ENCODE peak calls at places on chromosomes 13 and 19, in eight cellular contexts. One of them, this sample, is unnamed.

GRCh38 chr19:11196406-11197287 is 698 bp downstream of the KANK2 start:
- DNase-seq in fibroblast of the aortic adventitia: no peak
- DNase-seq in naive B cell: no peak
- DNase-seq in activated CD4-positive, CD25-positive, alpha-beta regulatory T cell: no peak
- DNase-seq in AG04450: no peak
- DNase-seq in psoas muscle: peak
- DNase-seq in heart right ventricle: peak
- DNase-seq in effector CD4-positive, alpha-beta T cell: no peak
- DNase-seq in this sample: peak

GRCh38 chr19:52269338-52270261 is at the start of gene ZNF766:
- DNase-seq in fibroblast of the aortic adventitia: peak
- DNase-seq in naive B cell: peak
- DNase-seq in activated CD4-positive, CD25-positive, alpha-beta regulatory T cell: peak
- DNase-seq in AG04450: peak
- DNase-seq in psoas muscle: peak
- DNase-seq in heart right ventricle: peak
- DNase-seq in effector CD4-positive, alpha-beta T cell: peak
- DNase-seq in this sample: peak

GRCh38 chr19:35459414-35460082 is 11.5 kb downstream of the FFAR2 start:
- DNase-seq in fibroblast of the aortic adventitia: no peak
- DNase-seq in naive B cell: no peak
- DNase-seq in activated CD4-positive, CD25-positive, alpha-beta regulatory T cell: no peak
- DNase-seq in AG04450: no peak
- DNase-seq in psoas muscle: peak
- DNase-seq in heart right ventricle: peak
- DNase-seq in effector CD4-positive, alpha-beta T cell: no peak
- DNase-seq in this sample: no peak

GRCh38 chr13:35378939-35379338 is 97.5 kb downstream of the MAB21L1 start:
- DNase-seq in fibroblast of the aortic adventitia: peak
- DNase-seq in naive B cell: no peak
- DNase-seq in activated CD4-positive, CD25-positive, alpha-beta regulatory T cell: no peak
- DNase-seq in AG04450: no peak
- DNase-seq in psoas muscle: no peak
- DNase-seq in heart right ventricle: no peak
- DNase-seq in effector CD4-positive, alpha-beta T cell: no peak
- DNase-seq in this sample: no peak

GRCh38 chr19:1502433-1503088 is 10.3 kb downstream of the ADAMTSL5 start:
- DNase-seq in fibroblast of the aortic adventitia: no peak
- DNase-seq in naive B cell: no peak
- DNase-seq in activated CD4-positive, CD25-positive, alpha-beta regulatory T cell: no peak
- DNase-seq in AG04450: no peak
- DNase-seq in psoas muscle: no peak
- DNase-seq in heart right ventricle: no peak
- DNase-seq in effector CD4-positive, alpha-beta T cell: no peak
- DNase-seq in this sample: no peak

GRCh38 chr13:75621147-75621546 is 15.0 kb upstream of the LMO7 start:
- DNase-seq in fibroblast of the aortic adventitia: peak
- DNase-seq in naive B cell: no peak
- DNase-seq in activated CD4-positive, CD25-positive, alpha-beta regulatory T cell: no peak
- DNase-seq in AG04450: peak
- DNase-seq in psoas muscle: no peak
- DNase-seq in heart right ventricle: no peak
- DNase-seq in effector CD4-positive, alpha-beta T cell: no peak
- DNase-seq in this sample: no peak

GRCh38 chr19:18091217-18091608 is 4.5 kb upstream of the IL12RB1 start:
- DNase-seq in fibroblast of the aortic adventitia: no peak
- DNase-seq in naive B cell: peak
- DNase-seq in activated CD4-positive, CD25-positive, alpha-beta regulatory T cell: peak
- DNase-seq in AG04450: no peak
- DNase-seq in psoas muscle: peak
- DNase-seq in heart right ventricle: peak
- DNase-seq in effector CD4-positive, alpha-beta T cell: peak
- DNase-seq in this sample: no peak

GRCh38 chr19:11539495-11540365 is 1.1 kb downstream of the CNN1 start:
- DNase-seq in fibroblast of the aortic adventitia: no peak
- DNase-seq in naive B cell: no peak
- DNase-seq in activated CD4-positive, CD25-positive, alpha-beta regulatory T cell: no peak
- DNase-seq in AG04450: no peak
- DNase-seq in psoas muscle: no peak
- DNase-seq in heart right ventricle: peak
- DNase-seq in effector CD4-positive, alpha-beta T cell: no peak
- DNase-seq in this sample: no peak

GRCh38 chr13:91351980-91352379 is 4.5 kb downstream of the MIR17HG start:
- DNase-seq in fibroblast of the aortic adventitia: no peak
- DNase-seq in naive B cell: no peak
- DNase-seq in activated CD4-positive, CD25-positive, alpha-beta regulatory T cell: no peak
- DNase-seq in AG04450: no peak
- DNase-seq in psoas muscle: no peak
- DNase-seq in heart right ventricle: no peak
- DNase-seq in effector CD4-positive, alpha-beta T cell: no peak
- DNase-seq in this sample: no peak

GRCh38 chr13:49810825-49811526 is 18.5 kb upstream of the KPNA3 start:
- DNase-seq in fibroblast of the aortic adventitia: peak
- DNase-seq in naive B cell: no peak
- DNase-seq in activated CD4-positive, CD25-positive, alpha-beta regulatory T cell: no peak
- DNase-seq in AG04450: no peak
- DNase-seq in psoas muscle: no peak
- DNase-seq in heart right ventricle: no peak
- DNase-seq in effector CD4-positive, alpha-beta T cell: no peak
- DNase-seq in this sample: no peak

GRCh38 chr13:38363219-38363618 is 13.6 kb downstream of the UFM1 start:
- DNase-seq in fibroblast of the aortic adventitia: no peak
- DNase-seq in naive B cell: no peak
- DNase-seq in activated CD4-positive, CD25-positive, alpha-beta regulatory T cell: no peak
- DNase-seq in AG04450: no peak
- DNase-seq in psoas muscle: no peak
- DNase-seq in heart right ventricle: no peak
- DNase-seq in effector CD4-positive, alpha-beta T cell: no peak
- DNase-seq in this sample: no peak

GRCh38 chr19:45637890-45638667 is 1.1 kb downstream of the EML2 start:
- DNase-seq in fibroblast of the aortic adventitia: peak
- DNase-seq in naive B cell: no peak
- DNase-seq in activated CD4-positive, CD25-positive, alpha-beta regulatory T cell: no peak
- DNase-seq in AG04450: no peak
- DNase-seq in psoas muscle: no peak
- DNase-seq in heart right ventricle: no peak
- DNase-seq in effector CD4-positive, alpha-beta T cell: no peak
- DNase-seq in this sample: no peak

GRCh38 chr19:54470276-54470887 is 2.7 kb downstream of the CDC42EP5 start:
- DNase-seq in fibroblast of the aortic adventitia: no peak
- DNase-seq in naive B cell: no peak
- DNase-seq in activated CD4-positive, CD25-positive, alpha-beta regulatory T cell: no peak
- DNase-seq in AG04450: no peak
- DNase-seq in psoas muscle: no peak
- DNase-seq in heart right ventricle: no peak
- DNase-seq in effector CD4-positive, alpha-beta T cell: no peak
- DNase-seq in this sample: no peak

GRCh38 chr19:16444273-16444597 is 27.5 kb downstream of the EPS15L1 start:
- DNase-seq in fibroblast of the aortic adventitia: no peak
- DNase-seq in naive B cell: no peak
- DNase-seq in activated CD4-positive, CD25-positive, alpha-beta regulatory T cell: no peak
- DNase-seq in AG04450: no peak
- DNase-seq in psoas muscle: no peak
- DNase-seq in heart right ventricle: no peak
- DNase-seq in effector CD4-positive, alpha-beta T cell: no peak
- DNase-seq in this sample: no peak

GRCh38 chr19:1422943-1423342 is 15.3 kb upstream of the RPS15 start:
- DNase-seq in fibroblast of the aortic adventitia: no peak
- DNase-seq in naive B cell: no peak
- DNase-seq in activated CD4-positive, CD25-positive, alpha-beta regulatory T cell: no peak
- DNase-seq in AG04450: no peak
- DNase-seq in psoas muscle: no peak
- DNase-seq in heart right ventricle: no peak
- DNase-seq in effector CD4-positive, alpha-beta T cell: no peak
- DNase-seq in this sample: no peak

GRCh38 chr13:27774169-27774568 is 18.1 kb upstream of the GSX1 start:
- DNase-seq in fibroblast of the aortic adventitia: no peak
- DNase-seq in naive B cell: no peak
- DNase-seq in activated CD4-positive, CD25-positive, alpha-beta regulatory T cell: no peak
- DNase-seq in AG04450: no peak
- DNase-seq in psoas muscle: no peak
- DNase-seq in heart right ventricle: no peak
- DNase-seq in effector CD4-positive, alpha-beta T cell: no peak
- DNase-seq in this sample: no peak

GRCh38 chr13:30869491-30869890 is 36.6 kb upstream of the MEDAG start:
- DNase-seq in fibroblast of the aortic adventitia: peak
- DNase-seq in naive B cell: no peak
- DNase-seq in activated CD4-positive, CD25-positive, alpha-beta regulatory T cell: no peak
- DNase-seq in AG04450: no peak
- DNase-seq in psoas muscle: peak
- DNase-seq in heart right ventricle: no peak
- DNase-seq in effector CD4-positive, alpha-beta T cell: no peak
- DNase-seq in this sample: no peak

GRCh38 chr13:80215368-80215767 is 125.6 kb downstream of the SPRY2 start:
- DNase-seq in fibroblast of the aortic adventitia: peak
- DNase-seq in naive B cell: no peak
- DNase-seq in activated CD4-positive, CD25-positive, alpha-beta regulatory T cell: no peak
- DNase-seq in AG04450: peak
- DNase-seq in psoas muscle: no peak
- DNase-seq in heart right ventricle: no peak
- DNase-seq in effector CD4-positive, alpha-beta T cell: no peak
- DNase-seq in this sample: no peak

GRCh38 chr19:40791349-40791748 is 7.6 kb upstream of the EGLN2 start:
- DNase-seq in fibroblast of the aortic adventitia: no peak
- DNase-seq in naive B cell: no peak
- DNase-seq in activated CD4-positive, CD25-positive, alpha-beta regulatory T cell: no peak
- DNase-seq in AG04450: no peak
- DNase-seq in psoas muscle: no peak
- DNase-seq in heart right ventricle: no peak
- DNase-seq in effector CD4-positive, alpha-beta T cell: no peak
- DNase-seq in this sample: no peak

GRCh38 chr13:44406617-44407016 is 33.0 kb downstream of the SERP2 start:
- DNase-seq in fibroblast of the aortic adventitia: no peak
- DNase-seq in naive B cell: no peak
- DNase-seq in activated CD4-positive, CD25-positive, alpha-beta regulatory T cell: no peak
- DNase-seq in AG04450: no peak
- DNase-seq in psoas muscle: no peak
- DNase-seq in heart right ventricle: no peak
- DNase-seq in effector CD4-positive, alpha-beta T cell: no peak
- DNase-seq in this sample: no peak

GRCh38 chr19:39212377-39212742 is 8.3 kb upstream of the SYCN start:
- DNase-seq in fibroblast of the aortic adventitia: peak
- DNase-seq in naive B cell: peak
- DNase-seq in activated CD4-positive, CD25-positive, alpha-beta regulatory T cell: peak
- DNase-seq in AG04450: no peak
- DNase-seq in psoas muscle: no peak
- DNase-seq in heart right ventricle: no peak
- DNase-seq in effector CD4-positive, alpha-beta T cell: peak
- DNase-seq in this sample: peak

GRCh38 chr13:37616131-37616530 is 17.6 kb upstream of the POSTN start:
- DNase-seq in fibroblast of the aortic adventitia: no peak
- DNase-seq in naive B cell: no peak
- DNase-seq in activated CD4-positive, CD25-positive, alpha-beta regulatory T cell: no peak
- DNase-seq in AG04450: no peak
- DNase-seq in psoas muscle: no peak
- DNase-seq in heart right ventricle: no peak
- DNase-seq in effector CD4-positive, alpha-beta T cell: no peak
- DNase-seq in this sample: no peak